ENCODE peak calls at places on chromosomes 2 and 18, in eight cellular contexts. One of them, this sample, is unnamed.

GRCh38 chr18:74963820-74964446 is 245.0 kb downstream of the PTGR3 start:
- DNase-seq in right lobe of liver: no peak
- DNase-seq in K562: peak
- DNase-seq in astrocyte: peak
- DNase-seq in epithelial cell of proximal tubule: no peak
- DNase-seq in CD8-positive, alpha-beta T cell: no peak
- DNase-seq in fibroblast of the aortic adventitia: peak
- DNase-seq in colonic mucosa: peak
- DNase-seq in this sample: peak

GRCh38 chr18:59954746-59955145 is 55.0 kb downstream of the PMAIP1 start:
- DNase-seq in right lobe of liver: no peak
- DNase-seq in K562: no peak
- DNase-seq in astrocyte: peak
- DNase-seq in epithelial cell of proximal tubule: no peak
- DNase-seq in CD8-positive, alpha-beta T cell: no peak
- DNase-seq in fibroblast of the aortic adventitia: peak
- DNase-seq in colonic mucosa: no peak
- DNase-seq in this sample: peak

GRCh38 chr2:200212862-200213425 is 93.5 kb upstream of the SPATS2L start:
- DNase-seq in right lobe of liver: no peak
- DNase-seq in K562: no peak
- DNase-seq in astrocyte: no peak
- DNase-seq in epithelial cell of proximal tubule: no peak
- DNase-seq in CD8-positive, alpha-beta T cell: no peak
- DNase-seq in fibroblast of the aortic adventitia: no peak
- DNase-seq in colonic mucosa: no peak
- DNase-seq in this sample: no peak

GRCh38 chr2:216404010-216404618 is 8.2 kb upstream of the SMARCAL1 start:
- DNase-seq in right lobe of liver: peak
- DNase-seq in K562: peak
- DNase-seq in astrocyte: no peak
- DNase-seq in epithelial cell of proximal tubule: no peak
- DNase-seq in CD8-positive, alpha-beta T cell: peak
- DNase-seq in fibroblast of the aortic adventitia: peak
- DNase-seq in colonic mucosa: peak
- DNase-seq in this sample: peak

GRCh38 chr2:102460467-102460866 is 12.6 kb upstream of the SLC9A4 start:
- DNase-seq in right lobe of liver: no peak
- DNase-seq in K562: peak
- DNase-seq in astrocyte: no peak
- DNase-seq in epithelial cell of proximal tubule: no peak
- DNase-seq in CD8-positive, alpha-beta T cell: no peak
- DNase-seq in fibroblast of the aortic adventitia: no peak
- DNase-seq in colonic mucosa: no peak
- DNase-seq in this sample: no peak

GRCh38 chr2:237181844-237182243 is 96.2 kb downstream of the COPS8 start:
- DNase-seq in right lobe of liver: no peak
- DNase-seq in K562: no peak
- DNase-seq in astrocyte: peak
- DNase-seq in epithelial cell of proximal tubule: peak
- DNase-seq in CD8-positive, alpha-beta T cell: no peak
- DNase-seq in fibroblast of the aortic adventitia: peak
- DNase-seq in colonic mucosa: no peak
- DNase-seq in this sample: peak

GRCh38 chr2:192345287-192345686 is 150.6 kb upstream of the TMEFF2 start:
- DNase-seq in right lobe of liver: no peak
- DNase-seq in K562: no peak
- DNase-seq in astrocyte: no peak
- DNase-seq in epithelial cell of proximal tubule: no peak
- DNase-seq in CD8-positive, alpha-beta T cell: no peak
- DNase-seq in fibroblast of the aortic adventitia: no peak
- DNase-seq in colonic mucosa: no peak
- DNase-seq in this sample: no peak

GRCh38 chr2:240386321-240386720 is 49.1 kb upstream of the GPC1 start:
- DNase-seq in right lobe of liver: no peak
- DNase-seq in K562: no peak
- DNase-seq in astrocyte: no peak
- DNase-seq in epithelial cell of proximal tubule: no peak
- DNase-seq in CD8-positive, alpha-beta T cell: no peak
- DNase-seq in fibroblast of the aortic adventitia: no peak
- DNase-seq in colonic mucosa: no peak
- DNase-seq in this sample: no peak

GRCh38 chr2:181065458-181065857 is 85.1 kb downstream of the UBE2E3 start:
- DNase-seq in right lobe of liver: no peak
- DNase-seq in K562: no peak
- DNase-seq in astrocyte: no peak
- DNase-seq in epithelial cell of proximal tubule: no peak
- DNase-seq in CD8-positive, alpha-beta T cell: no peak
- DNase-seq in fibroblast of the aortic adventitia: no peak
- DNase-seq in colonic mucosa: no peak
- DNase-seq in this sample: no peak

GRCh38 chr2:64880193-64880951 is 108.8 kb upstream of the SLC1A4 start:
- DNase-seq in right lobe of liver: no peak
- DNase-seq in K562: no peak
- DNase-seq in astrocyte: no peak
- DNase-seq in epithelial cell of proximal tubule: no peak
- DNase-seq in CD8-positive, alpha-beta T cell: no peak
- DNase-seq in fibroblast of the aortic adventitia: no peak
- DNase-seq in colonic mucosa: no peak
- DNase-seq in this sample: peak

GRCh38 chr2:230594286-230594840 is 118.3 kb upstream of the CAB39 start:
- DNase-seq in right lobe of liver: no peak
- DNase-seq in K562: no peak
- DNase-seq in astrocyte: no peak
- DNase-seq in epithelial cell of proximal tubule: no peak
- DNase-seq in CD8-positive, alpha-beta T cell: no peak
- DNase-seq in fibroblast of the aortic adventitia: no peak
- DNase-seq in colonic mucosa: no peak
- DNase-seq in this sample: no peak

GRCh38 chr2:20496069-20496468 is 49.2 kb downstream of the RHOB start:
- DNase-seq in right lobe of liver: no peak
- DNase-seq in K562: no peak
- DNase-seq in astrocyte: peak
- DNase-seq in epithelial cell of proximal tubule: peak
- DNase-seq in CD8-positive, alpha-beta T cell: no peak
- DNase-seq in fibroblast of the aortic adventitia: peak
- DNase-seq in colonic mucosa: no peak
- DNase-seq in this sample: peak

GRCh38 chr2:124692707-124693106 is 667.6 kb downstream of the CNTNAP5 start:
- DNase-seq in right lobe of liver: no peak
- DNase-seq in K562: no peak
- DNase-seq in astrocyte: no peak
- DNase-seq in epithelial cell of proximal tubule: no peak
- DNase-seq in CD8-positive, alpha-beta T cell: no peak
- DNase-seq in fibroblast of the aortic adventitia: no peak
- DNase-seq in colonic mucosa: no peak
- DNase-seq in this sample: no peak

GRCh38 chr2:202135111-202135874 is 62.2 kb downstream of the KIAA2012 start:
- DNase-seq in right lobe of liver: no peak
- DNase-seq in K562: no peak
- DNase-seq in astrocyte: peak
- DNase-seq in epithelial cell of proximal tubule: peak
- DNase-seq in CD8-positive, alpha-beta T cell: no peak
- DNase-seq in fibroblast of the aortic adventitia: peak
- DNase-seq in colonic mucosa: peak
- DNase-seq in this sample: peak

GRCh38 chr2:66696856-66697255 is 261.9 kb downstream of the MEIS1 start:
- DNase-seq in right lobe of liver: no peak
- DNase-seq in K562: no peak
- DNase-seq in astrocyte: no peak
- DNase-seq in epithelial cell of proximal tubule: no peak
- DNase-seq in CD8-positive, alpha-beta T cell: no peak
- DNase-seq in fibroblast of the aortic adventitia: peak
- DNase-seq in colonic mucosa: no peak
- DNase-seq in this sample: no peak

GRCh38 chr2:141316606-141317005 is 814.2 kb downstream of the LRP1B start:
- DNase-seq in right lobe of liver: no peak
- DNase-seq in K562: no peak
- DNase-seq in astrocyte: no peak
- DNase-seq in epithelial cell of proximal tubule: no peak
- DNase-seq in CD8-positive, alpha-beta T cell: no peak
- DNase-seq in fibroblast of the aortic adventitia: no peak
- DNase-seq in colonic mucosa: no peak
- DNase-seq in this sample: no peak

GRCh38 chr2:49943944-49944803 is 789.9 kb upstream of the FSHR start:
- DNase-seq in right lobe of liver: no peak
- DNase-seq in K562: no peak
- DNase-seq in astrocyte: no peak
- DNase-seq in epithelial cell of proximal tubule: no peak
- DNase-seq in CD8-positive, alpha-beta T cell: no peak
- DNase-seq in fibroblast of the aortic adventitia: no peak
- DNase-seq in colonic mucosa: no peak
- DNase-seq in this sample: no peak

GRCh38 chr2:215998636-215999035 is 14.7 kb downstream of the MREG start:
- DNase-seq in right lobe of liver: no peak
- DNase-seq in K562: no peak
- DNase-seq in astrocyte: no peak
- DNase-seq in epithelial cell of proximal tubule: no peak
- DNase-seq in CD8-positive, alpha-beta T cell: no peak
- DNase-seq in fibroblast of the aortic adventitia: no peak
- DNase-seq in colonic mucosa: no peak
- DNase-seq in this sample: no peak

GRCh38 chr2:70515938-70516337 is 37.7 kb downstream of the TGFA start:
- DNase-seq in right lobe of liver: no peak
- DNase-seq in K562: no peak
- DNase-seq in astrocyte: no peak
- DNase-seq in epithelial cell of proximal tubule: no peak
- DNase-seq in CD8-positive, alpha-beta T cell: no peak
- DNase-seq in fibroblast of the aortic adventitia: no peak
- DNase-seq in colonic mucosa: no peak
- DNase-seq in this sample: peak
- H3K4me3 ChIP-seq in right lobe of liver: no peak
- H3K4me3 ChIP-seq in K562: no peak
- H3K4me3 ChIP-seq in astrocyte: no peak
- H3K4me3 ChIP-seq in epithelial cell of proximal tubule: no peak
- H3K4me3 ChIP-seq in CD8-positive, alpha-beta T cell: no peak
- H3K4me3 ChIP-seq in fibroblast of the aortic adventitia: no peak
- H3K4me3 ChIP-seq in colonic mucosa: no peak
- H3K4me3 ChIP-seq in this sample: no peak

GRCh38 chr18:62242955-62243354 is 55.9 kb downstream of the RELCH start:
- DNase-seq in right lobe of liver: no peak
- DNase-seq in K562: no peak
- DNase-seq in astrocyte: no peak
- DNase-seq in epithelial cell of proximal tubule: no peak
- DNase-seq in CD8-positive, alpha-beta T cell: no peak
- DNase-seq in fibroblast of the aortic adventitia: no peak
- DNase-seq in colonic mucosa: no peak
- DNase-seq in this sample: peak

GRCh38 chr18:62245177-62245576 is 58.1 kb downstream of the RELCH start:
- DNase-seq in right lobe of liver: no peak
- DNase-seq in K562: no peak
- DNase-seq in astrocyte: no peak
- DNase-seq in epithelial cell of proximal tubule: no peak
- DNase-seq in CD8-positive, alpha-beta T cell: no peak
- DNase-seq in fibroblast of the aortic adventitia: no peak
- DNase-seq in colonic mucosa: no peak
- DNase-seq in this sample: no peak

GRCh38 chr18:62249478-62250097 is 62.5 kb downstream of the RELCH start:
- DNase-seq in right lobe of liver: peak
- DNase-seq in K562: peak
- DNase-seq in astrocyte: peak
- DNase-seq in epithelial cell of proximal tubule: peak
- DNase-seq in CD8-positive, alpha-beta T cell: peak
- DNase-seq in fibroblast of the aortic adventitia: peak
- DNase-seq in colonic mucosa: peak
- DNase-seq in this sample: peak

GRCh38 chr18:62248313-62248712 is 61.3 kb downstream of the RELCH start:
- DNase-seq in right lobe of liver: no peak
- DNase-seq in K562: no peak
- DNase-seq in astrocyte: no peak
- DNase-seq in epithelial cell of proximal tubule: no peak
- DNase-seq in CD8-positive, alpha-beta T cell: no peak
- DNase-seq in fibroblast of the aortic adventitia: no peak
- DNase-seq in colonic mucosa: no peak
- DNase-seq in this sample: no peak

GRCh38 chr18:62245699-62246098 is 58.6 kb downstream of the RELCH start:
- DNase-seq in right lobe of liver: no peak
- DNase-seq in K562: no peak
- DNase-seq in astrocyte: no peak
- DNase-seq in epithelial cell of proximal tubule: no peak
- DNase-seq in CD8-positive, alpha-beta T cell: no peak
- DNase-seq in fibroblast of the aortic adventitia: no peak
- DNase-seq in colonic mucosa: no peak
- DNase-seq in this sample: no peak
- TF ChIP-seq CTCF in right lobe of liver: no peak
- TF ChIP-seq CTCF in K562: no peak
- TF ChIP-seq CTCF in astrocyte: no peak
- TF ChIP-seq CTCF in epithelial cell of proximal tubule: peak
- TF ChIP-seq CTCF in CD8-positive, alpha-beta T cell: no peak
- TF ChIP-seq CTCF in fibroblast of the aortic adventitia: no peak
- TF ChIP-seq CTCF in colonic mucosa: no peak
- TF ChIP-seq CTCF in this sample: no peak

GRCh38 chr2:44938287-44939073 is 3.0 kb upstream of the SIX3 start:
- DNase-seq in right lobe of liver: no peak
- DNase-seq in K562: no peak
- DNase-seq in astrocyte: no peak
- DNase-seq in epithelial cell of proximal tubule: no peak
- DNase-seq in CD8-positive, alpha-beta T cell: no peak
- DNase-seq in fibroblast of the aortic adventitia: no peak
- DNase-seq in colonic mucosa: no peak
- DNase-seq in this sample: no peak
- H3K4me3 ChIP-seq in right lobe of liver: peak
- H3K4me3 ChIP-seq in K562: no peak
- H3K4me3 ChIP-seq in astrocyte: peak
- H3K4me3 ChIP-seq in epithelial cell of proximal tubule: peak
- H3K4me3 ChIP-seq in CD8-positive, alpha-beta T cell: no peak
- H3K4me3 ChIP-seq in fibroblast of the aortic adventitia: peak
- H3K4me3 ChIP-seq in colonic mucosa: peak
- H3K4me3 ChIP-seq in this sample: no peak

DNA sequence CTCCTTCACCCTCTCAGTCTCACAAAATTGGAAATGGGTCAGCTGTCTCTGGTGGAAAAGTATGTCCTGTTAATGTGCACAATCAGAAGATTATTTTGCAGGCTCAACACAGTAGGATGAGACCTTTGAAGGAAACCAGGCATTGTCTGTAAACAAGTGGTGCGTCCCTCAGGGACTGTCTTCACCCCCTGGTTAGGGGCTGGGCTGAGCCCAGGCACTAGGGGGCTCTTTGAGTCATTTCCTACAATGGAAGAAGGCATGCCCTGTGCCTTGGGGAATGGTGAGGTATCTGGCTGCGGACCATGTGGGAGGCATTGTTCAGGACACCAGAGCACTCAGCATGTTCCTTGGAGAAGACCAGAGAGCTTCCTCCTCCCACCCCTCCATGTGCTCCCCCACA is 26.8 kb downstream of the PKDCC start:
- DNase-seq in right lobe of liver: no peak
- DNase-seq in K562: peak
- DNase-seq in astrocyte: no peak
- DNase-seq in epithelial cell of proximal tubule: no peak
- DNase-seq in CD8-positive, alpha-beta T cell: no peak
- DNase-seq in fibroblast of the aortic adventitia: no peak
- DNase-seq in colonic mucosa: no peak
- DNase-seq in this sample: no peak
- TF ChIP-seq CTCF in right lobe of liver: no peak
- TF ChIP-seq CTCF in K562: peak
- TF ChIP-seq CTCF in astrocyte: no peak
- TF ChIP-seq CTCF in epithelial cell of proximal tubule: peak
- TF ChIP-seq CTCF in CD8-positive, alpha-beta T cell: no peak
- TF ChIP-seq CTCF in fibroblast of the aortic adventitia: no peak
- TF ChIP-seq CTCF in colonic mucosa: no peak
- TF ChIP-seq CTCF in this sample: no peak

GRCh38 chr18:55420977-55421611 is 166.9 kb downstream of the TCF4 start:
- DNase-seq in right lobe of liver: no peak
- DNase-seq in K562: no peak
- DNase-seq in astrocyte: no peak
- DNase-seq in epithelial cell of proximal tubule: no peak
- DNase-seq in CD8-positive, alpha-beta T cell: no peak
- DNase-seq in fibroblast of the aortic adventitia: peak
- DNase-seq in colonic mucosa: no peak
- DNase-seq in this sample: no peak
- H3K4me3 ChIP-seq in right lobe of liver: no peak
- H3K4me3 ChIP-seq in K562: no peak
- H3K4me3 ChIP-seq in astrocyte: no peak
- H3K4me3 ChIP-seq in epithelial cell of proximal tubule: no peak
- H3K4me3 ChIP-seq in CD8-positive, alpha-beta T cell: no peak
- H3K4me3 ChIP-seq in fibroblast of the aortic adventitia: no peak
- H3K4me3 ChIP-seq in colonic mucosa: no peak
- H3K4me3 ChIP-seq in this sample: peak